ENCODE peak calls at places on chromosomes 13 and 19, in nine cellular contexts. R is IMR-90; B is RKO; S is breast epithelium; F is COR-L47; P is stomach; Z is HFFc6; G is activated gamma-delta T cell treated with anti-CD3 and anti-CD28 coated beads, Interleukin-2, amount 50 U/mL, for 16 hours; T is stimulated activated CD4-positive, alpha-beta T cell treated with anti-CD3 and anti-CD28 coated beads, Interleukin-4, amount 100 ng/mL, for 48 hours. A is an unnamed sample.

GRCh38 chr13:54989418-54989817 is 1960.8 kb downstream of the OLFM4 start:
- DNase-seq in R (no peak), B (no peak), S (no peak), F (no peak), P (no peak), Z (no peak), G (no peak), T (no peak), A (no peak)

GRCh38 chr19:3670258-3670795 is 29.9 kb downstream of the PIP5K1C start:
- DNase-seq in R (peak), B (no peak), S (peak), F (no peak), P (peak), Z (peak), G (no peak), T (no peak), A (no peak)

GRCh38 chr19:55304279-55304978 is 20.6 kb downstream of the BRSK1 start:
- DNase-seq in R (no peak), B (peak), S (no peak), F (no peak), P (peak), Z (no peak), G (no peak), T (peak), A (peak)

GRCh38 chr13:33331962-33332361 is 46.4 kb upstream of the STARD13 start:
- DNase-seq in R (no peak), B (no peak), S (no peak), F (no peak), P (no peak), Z (no peak), G (no peak), T (no peak), A (no peak)

GRCh38 chr13:106230450-106230849 is 305.0 kb downstream of the EFNB2 start:
- DNase-seq in R (peak), B (peak), S (no peak), F (no peak), P (no peak), Z (peak), G (no peak), T (no peak), A (no peak)

GRCh38 chr13:75581874-75582640 is 32.5 kb downstream of the UCHL3 start:
- DNase-seq in R (peak), B (no peak), S (no peak), F (no peak), P (no peak), Z (no peak), G (no peak), T (no peak), A (no peak)

GRCh38 chr13:110714798-110715394 is 1.4 kb downstream of the ING1 start:
- DNase-seq in R (peak), B (no peak), S (peak), F (peak), P (peak), Z (no peak), G (no peak), T (peak), A (no peak)

GRCh38 chr19:8213827-8214672 is 4.9 kb downstream of the CERS4 start:
- DNase-seq in R (no peak), B (no peak), S (no peak), F (no peak), P (no peak), Z (no peak), G (no peak), T (no peak), A (no peak)

GRCh38 chr13:103694033-103694432 is 627.8 kb upstream of the SLC10A2 start:
- DNase-seq in R (no peak), B (no peak), S (no peak), F (no peak), P (no peak), Z (no peak), G (no peak), T (no peak), A (no peak)

GRCh38 chr19:31881988-31882387 is 463.4 kb upstream of the ZNF507 start:
- DNase-seq in R (no peak), B (no peak), S (no peak), F (no peak), P (no peak), Z (no peak), G (no peak), T (no peak), A (no peak)

GRCh38 chr13:95164830-95165229 is 136.4 kb downstream of the ABCC4 start:
- DNase-seq in R (no peak), B (no peak), S (no peak), F (no peak), P (no peak), Z (no peak), G (no peak), T (no peak), A (no peak)

GRCh38 chr19:50721441-50722137 is 1.6 kb upstream of the CLEC11A start:
- DNase-seq in R (no peak), B (peak), S (no peak), F (no peak), P (no peak), Z (no peak), G (no peak), T (no peak), A (no peak)

GRCh38 chr19:9958451-9958850 is 22.1 kb upstream of the OLFM2 start:
- DNase-seq in R (peak), B (no peak), S (peak), F (no peak), P (no peak), Z (peak), G (no peak), T (no peak), A (no peak)